ENCODE peak calls at places on chromosomes 2 and 18, in ten cellular contexts. S is lower lobe of right lung; R is breast epithelium; P is testis; B is tibial nerve; T is heart right ventricle; W is CD8-positive, alpha-beta memory T cell; V is right lobe of liver; K is ovary; L is IMR-90. X is an unnamed sample.

GRCh38 chr2:7515327-7515726 is 598.1 kb downstream of the RNF144A start:
- DNase-seq in V (no peak), B (no peak), S (no peak), L (no peak), P (no peak), W (no peak), T (no peak), K (no peak), R (no peak), X (no peak)

GRCh38 chr2:196592912-196593881 is 46.3 kb upstream of the CCDC150 start:
- DNase-seq in L (peak; percentile 57), V (peak; percentile 59), B (no peak), K (no peak), P (peak; percentile 72), W (no peak), T (peak; percentile 44), S (peak; percentile 50), R (no peak), X (peak; percentile 73)

GRCh38 chr18:12460874-12461273 is 53.1 kb downstream of the PRELID3A start:
- DNase-seq in B (no peak), T (no peak), R (no peak), K (no peak), P (peak; percentile 36), V (peak; percentile 40), S (no peak), L (peak; percentile 56), W (no peak), X (peak; percentile 77)

GRCh38 chr18:24031916-24032315 is 17.4 kb downstream of the TTC39C start:
- DNase-seq in R (no peak), V (no peak), S (no peak), K (no peak), W (no peak), B (no peak), P (peak; percentile 52), L (no peak), T (no peak), X (no peak)

GRCh38 chr18:42029100-42029499 is 74.1 kb downstream of the PIK3C3 start:
- DNase-seq in L (no peak), B (no peak), W (no peak), V (no peak), T (no peak), P (no peak), S (no peak), R (no peak), K (no peak), X (no peak)

GRCh38 chr18:27017901-27018500 is 152.5 kb upstream of the AQP4 start:
- DNase-seq in B (no peak), K (no peak), P (no peak), V (no peak), S (no peak), L (no peak), R (no peak), W (no peak), T (no peak), X (no peak)

GRCh38 chr18:48902856-48903601 is 47.7 kb downstream of the SMAD7 start:
- DNase-seq in B (peak; percentile 76), W (no peak), P (peak; percentile 37), T (peak; percentile 71), S (no peak), L (peak; percentile 34), K (no peak), V (no peak), R (peak; percentile 26), X (peak; percentile 74)

GRCh38 chr2:188518391-188518790 is 226.7 kb downstream of the GULP1 start:
- DNase-seq in W (no peak), K (no peak), T (no peak), S (no peak), V (no peak), L (peak; percentile 49), B (no peak), R (no peak), P (no peak), X (no peak)

GRCh38 chr2:69436594-69436936 is 670 bp downstream of the NFU1 start:
- DNase-seq in K (no peak), B (no peak), R (no peak), S (no peak), T (no peak), P (peak; percentile 18), V (no peak), L (no peak), W (no peak), X (no peak)

GRCh38 chr2:222391866-222392265 is 32.5 kb upstream of the SGPP2 start:
- DNase-seq in V (no peak), R (no peak), W (no peak), K (no peak), B (no peak), S (no peak), L (no peak), P (no peak), T (no peak), X (no peak)

GRCh38 chr2:133733856-133734255 is 165.6 kb upstream of the NCKAP5 start:
- DNase-seq in S (no peak), W (no peak), P (no peak), L (peak; percentile 85), K (no peak), R (no peak), T (no peak), V (no peak), B (no peak), X (no peak)

GRCh38 chr2:233441161-233442027 is 87.1 kb downstream of the DGKD start:
- DNase-seq in L (no peak), B (no peak), W (no peak), V (peak; percentile 14), T (no peak), P (no peak), K (no peak), S (peak; percentile 41), R (no peak), X (peak; percentile 73)

GRCh38 chr2:238929242-238930081 is 81.6 kb downstream of the TWIST2 start:
- DNase-seq in P (peak; percentile 47), K (peak; percentile 46), W (no peak), T (peak; percentile 52), S (no peak), R (no peak), V (no peak), B (peak; percentile 37), L (peak; percentile 30), X (peak; percentile 52)

GRCh38 chr18:9552616-9553015 is 61.7 kb downstream of the PPP4R1 start:
- DNase-seq in B (no peak), L (no peak), K (no peak), P (no peak), W (no peak), V (no peak), T (no peak), R (no peak), S (no peak), X (no peak)

DNA sequence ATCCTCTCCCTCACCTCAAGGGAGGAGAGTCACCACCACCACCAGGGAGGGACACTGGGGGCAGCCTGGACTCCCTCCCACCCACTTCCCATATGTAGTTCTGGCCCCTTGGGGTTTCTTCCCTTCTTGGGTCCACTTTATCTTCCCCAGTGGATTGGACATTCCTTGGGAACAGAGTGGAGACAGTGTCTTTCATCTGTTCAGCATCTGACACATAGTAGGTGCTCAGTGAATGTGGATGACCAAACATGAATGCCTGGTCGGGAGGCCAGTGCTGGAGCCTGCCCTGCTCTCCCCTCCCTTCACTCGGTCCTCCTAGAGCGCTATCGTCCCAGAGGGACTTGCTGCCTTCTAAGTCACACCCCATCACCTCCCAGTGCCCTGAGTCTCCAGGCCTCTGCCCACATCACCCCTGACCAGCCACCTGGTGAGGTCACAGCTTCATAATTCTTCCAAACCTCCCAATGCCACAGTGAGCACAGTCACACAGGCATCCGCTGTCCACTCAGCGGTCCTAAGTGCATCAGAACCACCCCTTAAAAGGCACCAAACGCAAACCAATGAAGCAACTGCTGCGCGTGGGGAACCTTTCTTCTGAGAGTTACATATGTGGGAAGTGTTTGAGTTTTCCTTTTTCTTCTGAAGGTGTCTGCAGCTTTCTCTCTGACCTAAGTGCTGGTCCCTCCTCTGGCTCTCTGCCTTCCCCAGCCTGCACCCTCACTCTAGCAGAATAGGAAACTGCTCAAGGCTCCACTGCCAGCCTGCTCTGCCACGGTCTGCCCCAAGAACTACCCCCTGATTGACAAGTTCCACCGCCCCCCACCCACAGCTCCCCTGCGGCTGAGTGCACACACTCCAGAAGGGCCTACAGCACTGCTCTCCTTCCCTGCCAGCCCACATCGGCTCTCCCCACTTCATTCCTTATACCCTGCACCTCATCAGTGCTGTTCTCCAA is 7.2 kb upstream of the SFXN5 start:
- DNase-seq in B (no peak), R (no peak), P (no peak), S (no peak), K (no peak), W (no peak), V (peak; percentile 8), L (no peak), T (no peak), X (peak; percentile 54)
- H3K36me3 ChIP-seq in B (peaks cover 49% of the 10 kb centered on the region), R (no peaks in the 10 kb centered on the region), P (no peaks in the 10 kb centered on the region), S (peaks cover 13% of the 10 kb centered on the region), K (no peaks in the 10 kb centered on the region), W (no peaks in the 10 kb centered on the region), V (no peaks in the 10 kb centered on the region), L (peaks cover 48% of the 10 kb centered on the region), T (no peaks in the 10 kb centered on the region), X (no peaks in the 10 kb centered on the region)

DNA sequence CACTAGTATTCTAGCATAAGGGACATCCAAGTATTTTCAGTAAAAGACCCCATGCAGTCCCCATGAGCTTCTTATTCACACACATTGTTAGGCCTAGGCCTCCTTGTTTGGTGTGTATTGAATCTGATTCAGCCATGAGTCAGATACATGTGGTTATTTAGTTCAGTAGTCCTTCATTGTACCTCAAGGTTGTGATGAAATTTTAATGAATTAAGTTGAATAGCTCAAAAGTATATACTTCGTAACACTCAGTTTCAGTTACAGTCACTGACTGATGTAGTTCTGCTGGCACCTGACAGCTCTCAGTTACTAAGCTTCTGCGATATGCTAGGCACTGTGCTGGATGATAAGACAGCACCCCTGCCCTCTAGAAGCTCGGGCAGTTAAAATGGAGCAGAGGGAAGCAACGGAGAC is 86.4 kb downstream of the XRCC5 start:
- DNase-seq in V (no peak), R (no peak), K (no peak), B (no peak), L (peak; percentile 94), P (no peak), T (no peak), W (no peak), S (no peak), X (no peak)
- H3K4me3 ChIP-seq in V (no peak overlapping the region), R (no peak overlapping the region), K (no peak overlapping the region), B (no peak overlapping the region), L (no peak overlapping the region), P (no peak overlapping the region), T (no peak overlapping the region), W (no peak overlapping the region), S (no peak overlapping the region), X (no peak overlapping the region)

DNA sequence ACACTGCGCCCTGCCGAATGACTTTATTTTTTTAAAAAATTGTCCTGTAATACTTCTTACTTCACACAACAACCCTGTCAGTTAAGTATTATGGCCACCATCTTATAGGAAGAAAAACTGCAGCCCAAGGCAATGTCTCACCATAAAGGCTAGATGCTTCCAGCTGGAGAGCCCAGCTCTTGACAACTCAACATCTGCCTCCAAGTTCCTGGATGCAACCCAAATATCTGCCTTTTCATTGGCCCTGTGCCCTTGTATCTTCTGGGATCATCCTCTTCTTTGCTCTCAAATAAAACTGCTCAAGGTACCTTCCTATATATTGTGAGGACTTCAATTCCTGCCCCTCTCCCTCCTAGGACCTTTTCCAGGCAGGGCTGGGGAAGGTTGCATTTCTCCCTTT is 69.5 kb downstream of the BIN1 start:
- DNase-seq in B (no peak), S (no peak), W (no peak), V (no peak), T (no peak), R (no peak), L (no peak), P (no peak), K (no peak), X (no peak)
- H3K4me1 ChIP-seq in B (no peaks in the 10 kb centered on the region), S (no peaks in the 10 kb centered on the region), W (no peaks in the 10 kb centered on the region), V (no peaks in the 10 kb centered on the region), T (no peaks in the 10 kb centered on the region), R (no peaks in the 10 kb centered on the region), L (peaks cover 6% of the 10 kb centered on the region), P (no peaks in the 10 kb centered on the region), K (no peaks in the 10 kb centered on the region), X (no peaks in the 10 kb centered on the region)

GRCh38 chr2:46804794-46805193 is 110.8 kb downstream of the MCFD2 start:
- DNase-seq in S (no peak), L (peak; percentile 54), K (no peak), P (no peak), V (no peak), R (peak; percentile 16), B (no peak), T (no peak), W (no peak), X (no peak)
- H3K36me3 ChIP-seq in S (no peaks in the 10 kb centered on the region), L (no peaks in the 10 kb centered on the region), K (no peaks in the 10 kb centered on the region), P (no peaks in the 10 kb centered on the region), V (no peaks in the 10 kb centered on the region), R (no peaks in the 10 kb centered on the region), B (no peaks in the 10 kb centered on the region), T (no peaks in the 10 kb centered on the region), W (no peaks in the 10 kb centered on the region), X (no peaks in the 10 kb centered on the region)

X was measured in spleen.